ENCODE peak calls at places on chromosome 13, in six cellular contexts. One of them, this sample, is unnamed.

GRCh38 chr13:20475927-20476691 is 49.5 kb downstream of the CRYL1 start:
- DNase-seq in effector memory CD8-positive, alpha-beta T cell: peak
- DNase-seq in Right ventricle myocardium superior: no peak
- DNase-seq in choroid plexus epithelial cell: peak
- DNase-seq in uterus: no peak
- DNase-seq in sciatic nerve: no peak
- DNase-seq in this sample: no peak

GRCh38 chr13:73715114-73715909 is 418.9 kb downstream of the KLF12 start:
- DNase-seq in uterus: no peak
- DNase-seq in Right ventricle myocardium superior: no peak
- DNase-seq in effector memory CD8-positive, alpha-beta T cell: peak
- DNase-seq in choroid plexus epithelial cell: no peak
- DNase-seq in sciatic nerve: no peak
- DNase-seq in this sample: no peak

GRCh38 chr13:51465124-51465523 is 12.3 kb upstream of the INTS6 start:
- DNase-seq in sciatic nerve: no peak
- DNase-seq in choroid plexus epithelial cell: no peak
- DNase-seq in effector memory CD8-positive, alpha-beta T cell: no peak
- DNase-seq in Right ventricle myocardium superior: no peak
- DNase-seq in uterus: no peak
- DNase-seq in this sample: no peak

GRCh38 chr13:38405216-38405615 is 55.6 kb downstream of the UFM1 start:
- DNase-seq in uterus: no peak
- DNase-seq in choroid plexus epithelial cell: no peak
- DNase-seq in Right ventricle myocardium superior: no peak
- DNase-seq in sciatic nerve: no peak
- DNase-seq in effector memory CD8-positive, alpha-beta T cell: no peak
- DNase-seq in this sample: no peak

GRCh38 chr13:75825161-75825560 is 189.0 kb downstream of the LMO7 start:
- DNase-seq in effector memory CD8-positive, alpha-beta T cell: no peak
- DNase-seq in Right ventricle myocardium superior: no peak
- DNase-seq in uterus: no peak
- DNase-seq in choroid plexus epithelial cell: no peak
- DNase-seq in sciatic nerve: no peak
- DNase-seq in this sample: no peak

GRCh38 chr13:103436057-103436654 is 369.9 kb upstream of the SLC10A2 start:
- DNase-seq in effector memory CD8-positive, alpha-beta T cell: no peak
- DNase-seq in Right ventricle myocardium superior: no peak
- DNase-seq in uterus: no peak
- DNase-seq in sciatic nerve: no peak
- DNase-seq in choroid plexus epithelial cell: no peak
- DNase-seq in this sample: no peak

GRCh38 chr13:43200736-43201135 is 177.3 kb downstream of the DNAJC15 start:
- DNase-seq in choroid plexus epithelial cell: no peak
- DNase-seq in sciatic nerve: no peak
- DNase-seq in effector memory CD8-positive, alpha-beta T cell: no peak
- DNase-seq in uterus: no peak
- DNase-seq in Right ventricle myocardium superior: no peak
- DNase-seq in this sample: no peak

GRCh38 chr13:38202730-38203129 is 146.9 kb upstream of the UFM1 start:
- DNase-seq in effector memory CD8-positive, alpha-beta T cell: no peak
- DNase-seq in choroid plexus epithelial cell: peak
- DNase-seq in sciatic nerve: no peak
- DNase-seq in Right ventricle myocardium superior: no peak
- DNase-seq in uterus: no peak
- DNase-seq in this sample: peak